ENCODE peak calls at places on chromosomes 7 and 10, in seven cellular contexts. O is fibroblast of the aortic adventitia; H is hippocampal formation; F is NCI-H2171 treated with DMSO at 0.1 percent for 48 hours; V is NCI-H2081; K is stimulated activated CD8-positive, alpha-beta memory T cell treated with anti-CD3 and anti-CD28 coated beads, Interleukin-4, amount 100 ng/mL, for 24 hours; S is MCF 10A. Y is an unnamed sample.

GRCh38 chr10:6300106-6300783 is 97.5 kb downstream of the PFKFB3 start:
- DNase-seq in F (no peak), V (no peak), H (peak; percentile 14), S (no peak), O (peak; percentile 54), K (no peak), Y (no peak)

GRCh38 chr10:78892383-78893191 is 176.2 kb upstream of the ZMIZ1 start:
- DNase-seq in V (no peak), K (no peak), O (peak; percentile 13), H (no peak), S (no peak), F (peak; percentile 27), Y (no peak)

GRCh38 chr7:112204072-112204775 is 2.0 kb downstream of the DOCK4 start:
- DNase-seq in F (peak; percentile 39), O (peak; percentile 39), V (peak; percentile 67), S (peak; percentile 35), K (no peak), H (no peak), Y (no peak)

GRCh38 chr10:26438534-26439269 is 561 bp downstream of the APBB1IP start:
- DNase-seq in O (peak; percentile 28), S (no peak), V (no peak), K (peak; percentile 60), F (no peak), H (no peak), Y (no peak)

GRCh38 chr10:22159979-22160378 is 57.8 kb downstream of the EBLN1 start:
- DNase-seq in H (no peak), V (no peak), K (no peak), S (no peak), O (no peak), F (no peak), Y (no peak)

GRCh38 chr7:29106128-29106988 is 40.0 kb downstream of the CPVL start:
- DNase-seq in K (no peak), S (peak; percentile 72), O (peak; percentile 81), F (peak; percentile 70), V (peak; percentile 81), H (peak; percentile 75), Y (peak; percentile 51)

GRCh38 chr10:72062341-72062740 is 26.0 kb downstream of the SPOCK2 start:
- DNase-seq in S (no peak), K (no peak), V (no peak), O (no peak), H (no peak), F (no peak), Y (no peak)

GRCh38 chr7:55075464-55075971 is 56.7 kb downstream of the EGFR start:
- DNase-seq in H (no peak), O (no peak), V (no peak), F (no peak), S (no peak), K (no peak), Y (no peak)

GRCh38 chr7:4748267-4748666 is 27.2 kb upstream of the AP5Z1 start:
- DNase-seq in K (no peak), S (no peak), V (no peak), O (no peak), H (no peak), F (no peak), Y (no peak)

GRCh38 chr7:131357282-131357880 is 29.7 kb downstream of the MKLN1 start:
- DNase-seq in O (no peak), F (no peak), S (peak; percentile 34), V (no peak), H (no peak), K (no peak), Y (no peak)

GRCh38 chr10:3480281-3480999 is 304.6 kb downstream of the KLF6 start:
- DNase-seq in V (no peak), K (no peak), O (no peak), H (no peak), S (no peak), F (no peak), Y (no peak)

GRCh38 chr7:44103941-44104879 is at the start of gene AEBP1:
- DNase-seq in V (peak; percentile 27), O (peak; percentile 37), S (no peak), F (no peak), K (no peak), H (no peak), Y (no peak)

GRCh38 chr7:101120315-101120714 is 6.6 kb upstream of the SERPINE1 start:
- DNase-seq in V (no peak), S (no peak), H (no peak), F (no peak), O (no peak), K (no peak), Y (no peak)

GRCh38 chr7:144416341-144416740 is 12.8 kb upstream of the NOBOX start:
- DNase-seq in O (no peak), S (peak; percentile 22), H (no peak), F (no peak), K (no peak), V (no peak), Y (no peak)

GRCh38 chr10:91976324-91977051 is 52.9 kb downstream of the BTAF1 start:
- DNase-seq in F (no peak), O (no peak), K (no peak), S (no peak), V (no peak), H (no peak), Y (no peak)

GRCh38 chr7:17406756-17407155 is 108.3 kb downstream of the AHR start:
- DNase-seq in V (no peak), F (no peak), H (no peak), S (peak; percentile 63), O (no peak), K (no peak), Y (no peak)

GRCh38 chr10:89236221-89236620 is 15.4 kb downstream of the LIPA start:
- DNase-seq in K (no peak), H (no peak), F (no peak), O (peak; percentile 33), S (no peak), V (no peak), Y (no peak)

GRCh38 chr10:46558411-46559185 is 2.1 kb upstream of the GPRIN2 start:
- DNase-seq in K (no peak), O (no peak), S (no peak), F (no peak), H (no peak), V (no peak), Y (peak; percentile 76)

GRCh38 chr10:114624941-114625780 is 32.9 kb downstream of the ABLIM1 start:
- DNase-seq in V (no peak), K (no peak), S (peak; percentile 67), O (no peak), F (no peak), H (no peak), Y (no peak)

GRCh38 chr7:18788026-18788425 is 292.5 kb downstream of the HDAC9 start:
- DNase-seq in K (no peak), O (no peak), S (no peak), F (peak; percentile 72), V (peak; percentile 37), H (no peak), Y (no peak)

GRCh38 chr7:111863269-111863668 is 301.0 kb upstream of the IMMP2L start:
- DNase-seq in K (no peak), V (no peak), O (no peak), S (no peak), H (no peak), F (no peak), Y (no peak)

GRCh38 chr7:2820508-2820934 is 23.6 kb downstream of the GNA12 start:
- DNase-seq in H (no peak), S (peak; percentile 96), O (peak; percentile 98), F (no peak), V (no peak), K (no peak), Y (no peak)

GRCh38 chr7:111528331-111528730 is 34.0 kb downstream of the IMMP2L start:
- DNase-seq in V (no peak), K (no peak), S (no peak), O (no peak), F (no peak), H (no peak), Y (no peak)

GRCh38 chr7:136692221-136692620 is 176.2 kb upstream of the CHRM2 start:
- DNase-seq in K (no peak), H (no peak), O (no peak), S (no peak), V (no peak), F (no peak), Y (no peak)

GRCh38 chr7:11182736-11183135 is 209.1 kb downstream of the PHF14 start:
- DNase-seq in O (peak; percentile 39), V (no peak), K (no peak), H (no peak), S (no peak), F (no peak), Y (no peak)

GRCh38 chr7:22351878-22352277 is 5.1 kb downstream of the RAPGEF5 start:
- DNase-seq in H (no peak), F (no peak), V (no peak), S (peak; percentile 55), K (no peak), O (peak; percentile 29), Y (no peak)

GRCh38 chr10:122637371-122637770 is 62.3 kb downstream of the C10orf120 start:
- DNase-seq in K (no peak), F (no peak), S (no peak), V (no peak), H (no peak), O (no peak), Y (peak; percentile 30)

GRCh38 chr7:90178592-90179279 is 24.5 kb downstream of the STEAP1 start:
- DNase-seq in O (peak; percentile 69), F (no peak), V (no peak), S (peak; percentile 82), K (no peak), H (no peak), Y (no peak)

GRCh38 chr7:105853931-105854419 is 22.4 kb downstream of the ATXN7L1 start:
- DNase-seq in O (no peak), K (no peak), F (peak; percentile 69), S (no peak), V (no peak), H (no peak), Y (no peak)

GRCh38 chr7:151410405-151411390 is 860 bp upstream of the WDR86 start:
- DNase-seq in S (no peak), V (no peak), H (no peak), F (peak; percentile 8), O (no peak), K (no peak), Y (no peak)